ENCODE peak calls at places on chromosomes 4 and X, in seven cellular contexts. One of them, this sample, is unnamed.

GRCh38 chrX:51728202-51728601 is 15.0 kb upstream of the GSPT2 start:
- DNase-seq in CD4-positive, alpha-beta T cell: no peak
- DNase-seq in neural crest cell: no peak
- DNase-seq in MV-4-11: no peak
- DNase-seq in left colon: no peak
- DNase-seq in astrocyte of the hippocampus: no peak
- DNase-seq in NCI-H1436: no peak
- DNase-seq in this sample: no peak

GRCh38 chr4:4376074-4376473 is 10.8 kb upstream of the NSG1 start:
- DNase-seq in CD4-positive, alpha-beta T cell: no peak
- DNase-seq in neural crest cell: no peak
- DNase-seq in MV-4-11: no peak
- DNase-seq in left colon: no peak
- DNase-seq in astrocyte of the hippocampus: no peak
- DNase-seq in NCI-H1436: no peak
- DNase-seq in this sample: no peak

GRCh38 chr4:111937368-111937767 is 207.9 kb upstream of the FAM241A start:
- DNase-seq in CD4-positive, alpha-beta T cell: no peak
- DNase-seq in neural crest cell: no peak
- DNase-seq in MV-4-11: peak; percentile 22
- DNase-seq in left colon: no peak
- DNase-seq in astrocyte of the hippocampus: peak; percentile 20
- DNase-seq in NCI-H1436: peak; percentile 7
- DNase-seq in this sample: no peak

GRCh38 chr4:153511104-153511503 is 44.9 kb downstream of the TMEM131L start:
- DNase-seq in CD4-positive, alpha-beta T cell: no peak
- DNase-seq in neural crest cell: no peak
- DNase-seq in MV-4-11: no peak
- DNase-seq in left colon: no peak
- DNase-seq in astrocyte of the hippocampus: no peak
- DNase-seq in NCI-H1436: no peak
- DNase-seq in this sample: no peak

GRCh38 chr4:115357767-115358166 is 244.3 kb upstream of the NDST4 start:
- DNase-seq in CD4-positive, alpha-beta T cell: no peak
- DNase-seq in neural crest cell: no peak
- DNase-seq in MV-4-11: no peak
- DNase-seq in left colon: no peak
- DNase-seq in astrocyte of the hippocampus: no peak
- DNase-seq in NCI-H1436: no peak
- DNase-seq in this sample: no peak

GRCh38 chr4:825063-825968 is 613 bp downstream of the CPLX1 start:
- DNase-seq in CD4-positive, alpha-beta T cell: peak; percentile 24
- DNase-seq in neural crest cell: no peak
- DNase-seq in MV-4-11: no peak
- DNase-seq in left colon: peak; percentile 23
- DNase-seq in astrocyte of the hippocampus: peak; percentile 65
- DNase-seq in NCI-H1436: no peak
- DNase-seq in this sample: no peak

GRCh38 chrX:48806088-48806487 is 4.2 kb downstream of the HDAC6 start:
- DNase-seq in CD4-positive, alpha-beta T cell: no peak
- DNase-seq in neural crest cell: no peak
- DNase-seq in MV-4-11: no peak
- DNase-seq in left colon: no peak
- DNase-seq in astrocyte of the hippocampus: no peak
- DNase-seq in NCI-H1436: no peak
- DNase-seq in this sample: peak; percentile 12

GRCh38 chrX:37958493-37959211 is 47.7 kb upstream of the SYTL5 start:
- DNase-seq in CD4-positive, alpha-beta T cell: no peak
- DNase-seq in neural crest cell: no peak
- DNase-seq in MV-4-11: no peak
- DNase-seq in left colon: no peak
- DNase-seq in astrocyte of the hippocampus: peak; percentile 59
- DNase-seq in NCI-H1436: no peak
- DNase-seq in this sample: peak; percentile 60

GRCh38 chrX:25084446-25084845 is 68.7 kb upstream of the ARX start:
- DNase-seq in CD4-positive, alpha-beta T cell: no peak
- DNase-seq in neural crest cell: no peak
- DNase-seq in MV-4-11: no peak
- DNase-seq in left colon: no peak
- DNase-seq in astrocyte of the hippocampus: no peak
- DNase-seq in NCI-H1436: no peak
- DNase-seq in this sample: no peak

This sample was measured in Caco-2.